ENCODE peak calls at places on chromosomes 3 and 15, in seven cellular contexts. Q is A172; I is brain microvascular endothelial cell; T is tibial nerve; B is hepatic stellate cell; E is hepatocyte; A is activated CD4-positive, CD25-positive, alpha-beta regulatory T cell treated with anti-CD3 and anti-CD28 coated beads, Interleukin-2, amount 50 U/mL, for 72 hours. S is an unnamed sample.

GRCh38 chr3:110272525-110272924 is 799.1 kb upstream of the NECTIN3 start:
- DNase-seq in Q (no peak), I (no peak), T (no peak), B (no peak), E (no peak), A (no peak), S (no peak)

GRCh38 chr3:184937611-184938010 is 125.6 kb downstream of the VPS8 start:
- DNase-seq in Q (no peak), I (no peak), T (no peak), B (no peak), E (no peak), A (no peak), S (no peak)

GRCh38 chr3:103515116-103515515 is 1080.3 kb downstream of the ZPLD1 start:
- DNase-seq in Q (no peak), I (no peak), T (no peak), B (no peak), E (no peak), A (no peak), S (no peak)

GRCh38 chr15:93182806-93183205 is 93.8 kb upstream of the RGMA start:
- DNase-seq in Q (no peak), I (no peak), T (no peak), B (no peak), E (no peak), A (no peak), S (no peak)

GRCh38 chr15:40598126-40598525 is 4.1 kb downstream of the KNL1 start:
- DNase-seq in Q (no peak), I (no peak), T (no peak), B (no peak), E (no peak), A (no peak), S (no peak)

GRCh38 chr3:108780235-108780634 is 23.0 kb upstream of the RETNLB start:
- DNase-seq in Q (no peak), I (no peak), T (no peak), B (no peak), E (no peak), A (no peak), S (no peak)

GRCh38 chr3:20589275-20589674 is 403.3 kb upstream of the SGO1 start:
- DNase-seq in Q (no peak), I (no peak), T (no peak), B (no peak), E (no peak), A (no peak), S (no peak)

GRCh38 chr3:152155654-152156053 is 113.1 kb upstream of the MBNL1 start:
- DNase-seq in Q (no peak), I (no peak), T (no peak), B (no peak), E (no peak), A (no peak), S (no peak)

GRCh38 chr3:128297401-128298138 is 144.3 kb downstream of the EEFSEC start:
- DNase-seq in Q (peak), I (no peak), T (no peak), B (no peak), E (no peak), A (no peak), S (peak)

S was measured in RWPE1.